ENCODE peak calls at places on chromosomes 3 and 15, in seven cellular contexts. F, N, B, W, Q, Z and G are unnamed samples.

GRCh38 chr3:117846238-117846637 is 1136.7 kb downstream of the TUSC7 start:
- DNase-seq in Q (no peak), N (no peak), F (no peak), W (no peak), Z (no peak), B (no peak), G (no peak)

GRCh38 chr3:126340943-126341754 is 16.1 kb downstream of the KLF15 start:
- DNase-seq in W (no peak), N (no peak), B (no peak), Z (no peak), F (no peak), Q (no peak), G (no peak)

GRCh38 chr3:129352045-129352444 is 73.4 kb downstream of the HMCES start:
- DNase-seq in W (no peak), Z (no peak), F (no peak), N (no peak), Q (no peak), B (no peak), G (no peak)

GRCh38 chr3:189144645-189145044 is 27.1 kb upstream of the TPRG1 start:
- DNase-seq in W (peak), Z (peak), N (no peak), B (no peak), Q (no peak), F (no peak), G (no peak)

GRCh38 chr3:118823626-118824025 is 211.0 kb downstream of the IGSF11 start:
- DNase-seq in W (no peak), Z (no peak), F (no peak), B (no peak), N (no peak), Q (no peak), G (no peak)

GRCh38 chr3:128559486-128560225 is 66.7 kb upstream of the GATA2 start:
- DNase-seq in F (no peak), Q (no peak), Z (peak), B (no peak), N (no peak), W (no peak), G (no peak)

GRCh38 chr3:10935028-10935427 is 57.5 kb upstream of the SLC6A1 start:
- DNase-seq in W (no peak), Z (no peak), F (no peak), N (no peak), Q (no peak), B (no peak), G (no peak)

GRCh38 chr3:12451481-12451880 is 32.8 kb upstream of the TSEN2 start:
- DNase-seq in Z (no peak), N (no peak), F (no peak), B (no peak), W (no peak), Q (no peak), G (no peak)

GRCh38 chr3:118782755-118783202 is 251.9 kb downstream of the IGSF11 start:
- DNase-seq in Q (no peak), W (no peak), F (no peak), Z (peak), N (no peak), B (no peak), G (no peak)

GRCh38 chr3:171383206-171384018 is 76.8 kb downstream of the TNIK start:
- DNase-seq in B (no peak), Q (no peak), Z (peak), W (no peak), N (no peak), F (no peak), G (no peak)

GRCh38 chr3:23712656-23713559 is 92.8 kb upstream of the UBE2E1 start:
- DNase-seq in Q (peak), B (peak), W (no peak), Z (peak), N (peak), F (no peak), G (peak)

GRCh38 chr3:59784164-59784563 is 734.3 kb upstream of the CFAP20DC start:
- DNase-seq in B (no peak), F (no peak), Q (no peak), Z (no peak), W (no peak), N (no peak), G (no peak)

GRCh38 chr3:111369953-111370352 is 172.0 kb upstream of the CD96 start:
- DNase-seq in F (no peak), W (no peak), N (no peak), B (no peak), Q (no peak), Z (no peak), G (no peak)

GRCh38 chr3:142828703-142829304 is 60.1 kb downstream of the PCOLCE2 start:
- DNase-seq in W (peak), B (peak), Z (peak), Q (peak), F (peak), N (peak), G (peak)

GRCh38 chr15:63985221-63986184 is 60.8 kb downstream of the DAPK2 start:
- DNase-seq in Z (no peak), B (no peak), W (no peak), N (no peak), Q (peak), F (no peak), G (no peak)

GRCh38 chr15:25136119-25136518 is 181.3 kb downstream of the SNRPN start:
- DNase-seq in Z (peak), Q (no peak), W (no peak), N (peak), B (no peak), F (no peak), G (peak)

GRCh38 chr15:23565395-23566069 is at the start of gene MKRN3:
- DNase-seq in W (no peak), B (no peak), Q (peak), F (peak), N (peak), Z (peak), G (peak)

GRCh38 chr3:49199244-49199899 is 28.0 kb downstream of the KLHDC8B start:
- DNase-seq in N (no peak), F (no peak), Q (peak), B (no peak), W (no peak), Z (peak), G (no peak)

GRCh38 chr3:33389908-33390307 is 50.3 kb downstream of the UBP1 start:
- DNase-seq in Q (no peak), Z (no peak), N (no peak), F (no peak), W (no peak), B (no peak), G (no peak)

GRCh38 chr3:191350389-191351090 is 20.2 kb upstream of the UTS2B start:
- DNase-seq in Q (no peak), F (no peak), N (no peak), Z (peak), B (no peak), W (no peak), G (no peak)

GRCh38 chr3:62962656-62963055 is 87.4 kb upstream of the CADPS start:
- DNase-seq in B (no peak), F (no peak), N (no peak), W (no peak), Q (no peak), Z (no peak), G (no peak)

GRCh38 chr3:13689373-13690265 is 140.7 kb downstream of the FBLN2 start:
- DNase-seq in N (no peak), B (no peak), Q (no peak), W (no peak), F (no peak), Z (no peak), G (peak)

GRCh38 chr3:128217702-128218475 is 64.6 kb downstream of the EEFSEC start:
- DNase-seq in Q (no peak), B (no peak), F (no peak), Z (peak), N (no peak), W (no peak), G (peak)

GRCh38 chr15:58742022-58742421 is 7.5 kb downstream of the ADAM10 start:
- DNase-seq in B (no peak), F (no peak), N (no peak), Q (no peak), W (no peak), Z (no peak), G (no peak)

GRCh38 chr3:171505822-171506333 is 45.7 kb upstream of the TNIK start:
- DNase-seq in W (no peak), Z (no peak), N (no peak), F (no peak), B (no peak), Q (no peak), G (no peak)

GRCh38 chr3:38655708-38656300 is 6.3 kb upstream of the SCN5A start:
- DNase-seq in F (no peak), Q (no peak), W (no peak), N (no peak), B (no peak), Z (peak), G (peak)

GRCh38 chr3:26018889-26019288 is 229.0 kb downstream of the OXSM start:
- DNase-seq in Z (no peak), B (no peak), Q (no peak), F (no peak), W (no peak), N (no peak), G (peak)

GRCh38 chr3:109952924-109953323 is 615.6 kb upstream of the DPPA4 start:
- DNase-seq in F (no peak), N (no peak), B (no peak), W (no peak), Q (no peak), Z (peak), G (no peak)

GRCh38 chr15:71275098-71275497 is 159.8 kb downstream of the THSD4 start:
- DNase-seq in F (no peak), N (no peak), Q (no peak), Z (peak), B (peak), W (no peak), G (peak)

GRCh38 chr3:57596495-57597239 is 477 bp downstream of the ARF4 start:
- DNase-seq in B (peak), Z (peak), W (no peak), F (peak), N (peak), Q (peak), G (peak)

GRCh38 chr3:106466881-106467280 is 598.1 kb upstream of the CBLB start:
- DNase-seq in F (no peak), W (no peak), Z (no peak), Q (no peak), B (no peak), N (no peak), G (no peak)

GRCh38 chr3:17062736-17063135 is 178.0 kb downstream of the PLCL2 start:
- DNase-seq in Z (no peak), B (no peak), Q (no peak), N (no peak), F (no peak), W (no peak), G (no peak)